ENCODE peak calls at places on chromosomes 12 and 14, in seven cellular contexts. One of them, this sample, is unnamed.
A peak's percentile ranks its signal among the peaks of the same experiment; 100 is the strongest.

GRCh38 chr12:12715459-12716150 is 1.6 kb upstream of the CDKN1B start:
- DNase-seq in sigmoid colon: no peak
- DNase-seq in endothelial cell of umbilical vein: peak; percentile 73
- DNase-seq in CD4-positive, CD25-positive, alpha-beta regulatory T cell: no peak
- DNase-seq in A549: no peak
- DNase-seq in CD8-positive, alpha-beta memory T cell: peak; percentile 24
- DNase-seq in psoas muscle: no peak
- DNase-seq in this sample: no peak

GRCh38 chr12:77847665-77848431 is 17.2 kb downstream of the NAV3 start:
- DNase-seq in sigmoid colon: no peak
- DNase-seq in CD8-positive, alpha-beta memory T cell: no peak
- DNase-seq in CD4-positive, CD25-positive, alpha-beta regulatory T cell: no peak
- DNase-seq in A549: no peak
- DNase-seq in psoas muscle: no peak
- DNase-seq in endothelial cell of umbilical vein: peak; percentile 90
- DNase-seq in this sample: no peak

GRCh38 chr12:120368789-120369475 is at the start of gene MSI1:
- DNase-seq in sigmoid colon: no peak
- DNase-seq in psoas muscle: no peak
- DNase-seq in CD4-positive, CD25-positive, alpha-beta regulatory T cell: no peak
- DNase-seq in endothelial cell of umbilical vein: no peak
- DNase-seq in CD8-positive, alpha-beta memory T cell: no peak
- DNase-seq in A549: no peak
- DNase-seq in this sample: no peak

GRCh38 chr12:116201908-116202307 is 75.6 kb downstream of the MED13L start:
- DNase-seq in CD8-positive, alpha-beta memory T cell: no peak
- DNase-seq in A549: no peak
- DNase-seq in CD4-positive, CD25-positive, alpha-beta regulatory T cell: no peak
- DNase-seq in psoas muscle: no peak
- DNase-seq in sigmoid colon: no peak
- DNase-seq in endothelial cell of umbilical vein: no peak
- DNase-seq in this sample: no peak

GRCh38 chr12:129819391-129819790 is 84.4 kb downstream of the TMEM132D start:
- DNase-seq in psoas muscle: no peak
- DNase-seq in A549: no peak
- DNase-seq in endothelial cell of umbilical vein: no peak
- DNase-seq in sigmoid colon: no peak
- DNase-seq in CD8-positive, alpha-beta memory T cell: no peak
- DNase-seq in CD4-positive, CD25-positive, alpha-beta regulatory T cell: no peak
- DNase-seq in this sample: no peak

GRCh38 chr14:92792885-92793284 is 1.2 kb upstream of the GOLGA5 start:
- DNase-seq in psoas muscle: no peak
- DNase-seq in endothelial cell of umbilical vein: no peak
- DNase-seq in sigmoid colon: no peak
- DNase-seq in A549: no peak
- DNase-seq in CD8-positive, alpha-beta memory T cell: no peak
- DNase-seq in CD4-positive, CD25-positive, alpha-beta regulatory T cell: no peak
- DNase-seq in this sample: no peak

GRCh38 chr14:102870246-102870645 is 52.2 kb upstream of the AMN start:
- DNase-seq in sigmoid colon: no peak
- DNase-seq in endothelial cell of umbilical vein: no peak
- DNase-seq in CD8-positive, alpha-beta memory T cell: no peak
- DNase-seq in A549: no peak
- DNase-seq in CD4-positive, CD25-positive, alpha-beta regulatory T cell: no peak
- DNase-seq in psoas muscle: no peak
- DNase-seq in this sample: no peak

GRCh38 chr12:82650627-82651337 is 35.9 kb upstream of the TMTC2 start:
- DNase-seq in sigmoid colon: no peak
- DNase-seq in CD8-positive, alpha-beta memory T cell: no peak
- DNase-seq in CD4-positive, CD25-positive, alpha-beta regulatory T cell: no peak
- DNase-seq in endothelial cell of umbilical vein: peak; percentile 69
- DNase-seq in A549: peak; percentile 40
- DNase-seq in psoas muscle: no peak
- DNase-seq in this sample: peak; percentile 74

GRCh38 chr12:10521555-10521954 is 15.9 kb downstream of the EIF2S3B start:
- DNase-seq in sigmoid colon: no peak
- DNase-seq in psoas muscle: no peak
- DNase-seq in A549: no peak
- DNase-seq in CD4-positive, CD25-positive, alpha-beta regulatory T cell: no peak
- DNase-seq in CD8-positive, alpha-beta memory T cell: no peak
- DNase-seq in endothelial cell of umbilical vein: no peak
- DNase-seq in this sample: no peak

GRCh38 chr14:85409496-85410210 is 120.3 kb upstream of the FLRT2 start:
- DNase-seq in CD8-positive, alpha-beta memory T cell: no peak
- DNase-seq in A549: no peak
- DNase-seq in endothelial cell of umbilical vein: peak; percentile 17
- DNase-seq in CD4-positive, CD25-positive, alpha-beta regulatory T cell: no peak
- DNase-seq in psoas muscle: no peak
- DNase-seq in sigmoid colon: no peak
- DNase-seq in this sample: no peak

GRCh38 chr12:127162902-127163301 is 1104.1 kb upstream of the TMEM132C start:
- DNase-seq in CD4-positive, CD25-positive, alpha-beta regulatory T cell: no peak
- DNase-seq in A549: no peak
- DNase-seq in sigmoid colon: no peak
- DNase-seq in CD8-positive, alpha-beta memory T cell: peak; percentile 53
- DNase-seq in endothelial cell of umbilical vein: no peak
- DNase-seq in psoas muscle: no peak
- DNase-seq in this sample: peak; percentile 4

GRCh38 chr14:49774111-49774510 is 6.2 kb downstream of the KLHDC2 start:
- DNase-seq in endothelial cell of umbilical vein: no peak
- DNase-seq in psoas muscle: no peak
- DNase-seq in A549: no peak
- DNase-seq in CD8-positive, alpha-beta memory T cell: no peak
- DNase-seq in sigmoid colon: no peak
- DNase-seq in CD4-positive, CD25-positive, alpha-beta regulatory T cell: no peak
- DNase-seq in this sample: no peak

GRCh38 chr12:86698581-86698980 is 442.4 kb upstream of the MGAT4C start:
- DNase-seq in sigmoid colon: no peak
- DNase-seq in CD8-positive, alpha-beta memory T cell: no peak
- DNase-seq in endothelial cell of umbilical vein: no peak
- DNase-seq in CD4-positive, CD25-positive, alpha-beta regulatory T cell: no peak
- DNase-seq in psoas muscle: no peak
- DNase-seq in A549: no peak
- DNase-seq in this sample: peak; percentile 76

GRCh38 chr12:101490286-101490920 is 15.3 kb downstream of the SPIC start:
- DNase-seq in CD8-positive, alpha-beta memory T cell: no peak
- DNase-seq in endothelial cell of umbilical vein: no peak
- DNase-seq in CD4-positive, CD25-positive, alpha-beta regulatory T cell: no peak
- DNase-seq in sigmoid colon: no peak
- DNase-seq in psoas muscle: no peak
- DNase-seq in A549: peak; percentile 9
- DNase-seq in this sample: peak; percentile 45

GRCh38 chr14:52833891-52834290 is 42.5 kb upstream of the GNPNAT1 start:
- DNase-seq in sigmoid colon: no peak
- DNase-seq in CD8-positive, alpha-beta memory T cell: no peak
- DNase-seq in CD4-positive, CD25-positive, alpha-beta regulatory T cell: no peak
- DNase-seq in psoas muscle: no peak
- DNase-seq in A549: no peak
- DNase-seq in endothelial cell of umbilical vein: no peak
- DNase-seq in this sample: peak; percentile 41

GRCh38 chr12:109458771-109459208 is 18.3 kb downstream of the KCTD10 start:
- DNase-seq in CD8-positive, alpha-beta memory T cell: no peak
- DNase-seq in sigmoid colon: no peak
- DNase-seq in psoas muscle: no peak
- DNase-seq in A549: no peak
- DNase-seq in endothelial cell of umbilical vein: peak; percentile 78
- DNase-seq in CD4-positive, CD25-positive, alpha-beta regulatory T cell: no peak
- DNase-seq in this sample: no peak

GRCh38 chr14:88562831-88563686 is at the start of gene ZC3H14:
- DNase-seq in sigmoid colon: peak; percentile 90
- DNase-seq in endothelial cell of umbilical vein: peak; percentile 93
- DNase-seq in A549: peak; percentile 82
- DNase-seq in psoas muscle: peak; percentile 92
- DNase-seq in CD4-positive, CD25-positive, alpha-beta regulatory T cell: peak; percentile 81
- DNase-seq in CD8-positive, alpha-beta memory T cell: peak; percentile 88
- DNase-seq in this sample: peak; percentile 94

GRCh38 chr12:6532927-6533652 is 1.2 kb upstream of the GAPDH start:
- DNase-seq in endothelial cell of umbilical vein: no peak
- DNase-seq in psoas muscle: peak; percentile 81
- DNase-seq in CD4-positive, CD25-positive, alpha-beta regulatory T cell: no peak
- DNase-seq in sigmoid colon: peak; percentile 86
- DNase-seq in CD8-positive, alpha-beta memory T cell: peak; percentile 15
- DNase-seq in A549: peak; percentile 66
- DNase-seq in this sample: peak; percentile 88

GRCh38 chr14:69573841-69574265 is 818 bp downstream of the CCDC177 start:
- DNase-seq in sigmoid colon: no peak
- DNase-seq in psoas muscle: no peak
- DNase-seq in CD4-positive, CD25-positive, alpha-beta regulatory T cell: no peak
- DNase-seq in endothelial cell of umbilical vein: no peak
- DNase-seq in CD8-positive, alpha-beta memory T cell: no peak
- DNase-seq in A549: no peak
- DNase-seq in this sample: peak; percentile 66

GRCh38 chr14:55780156-55780946 is 200.3 kb downstream of the KTN1 start:
- DNase-seq in endothelial cell of umbilical vein: peak; percentile 95
- DNase-seq in psoas muscle: peak; percentile 54
- DNase-seq in CD8-positive, alpha-beta memory T cell: no peak
- DNase-seq in A549: no peak
- DNase-seq in CD4-positive, CD25-positive, alpha-beta regulatory T cell: no peak
- DNase-seq in sigmoid colon: no peak
- DNase-seq in this sample: no peak

GRCh38 chr14:90815817-90816662 is at the start of gene TTC7B:
- DNase-seq in endothelial cell of umbilical vein: no peak
- DNase-seq in psoas muscle: peak; percentile 78
- DNase-seq in CD4-positive, CD25-positive, alpha-beta regulatory T cell: peak; percentile 7
- DNase-seq in A549: peak; percentile 83
- DNase-seq in CD8-positive, alpha-beta memory T cell: no peak
- DNase-seq in sigmoid colon: peak; percentile 73
- DNase-seq in this sample: peak; percentile 56

GRCh38 chr14:36619853-36620252 is 37.4 kb upstream of the NKX2-8 start:
- DNase-seq in sigmoid colon: no peak
- DNase-seq in psoas muscle: no peak
- DNase-seq in CD8-positive, alpha-beta memory T cell: no peak
- DNase-seq in CD4-positive, CD25-positive, alpha-beta regulatory T cell: no peak
- DNase-seq in endothelial cell of umbilical vein: no peak
- DNase-seq in A549: no peak
- DNase-seq in this sample: no peak

GRCh38 chr14:61147369-61147897 is 133.7 kb downstream of the TMEM30B start:
- DNase-seq in CD8-positive, alpha-beta memory T cell: no peak
- DNase-seq in psoas muscle: no peak
- DNase-seq in endothelial cell of umbilical vein: peak; percentile 60
- DNase-seq in sigmoid colon: no peak
- DNase-seq in A549: no peak
- DNase-seq in CD4-positive, CD25-positive, alpha-beta regulatory T cell: no peak
- DNase-seq in this sample: peak; percentile 83

GRCh38 chr12:62232143-62232729 is 28.0 kb upstream of the USP15 start:
- DNase-seq in psoas muscle: no peak
- DNase-seq in sigmoid colon: no peak
- DNase-seq in endothelial cell of umbilical vein: no peak
- DNase-seq in CD4-positive, CD25-positive, alpha-beta regulatory T cell: no peak
- DNase-seq in A549: no peak
- DNase-seq in CD8-positive, alpha-beta memory T cell: no peak
- DNase-seq in this sample: no peak

GRCh38 chr12:62230652-62231051 is 29.6 kb upstream of the USP15 start:
- DNase-seq in CD4-positive, CD25-positive, alpha-beta regulatory T cell: no peak
- DNase-seq in CD8-positive, alpha-beta memory T cell: no peak
- DNase-seq in A549: no peak
- DNase-seq in psoas muscle: no peak
- DNase-seq in endothelial cell of umbilical vein: no peak
- DNase-seq in sigmoid colon: no peak
- DNase-seq in this sample: no peak

GRCh38 chr12:62224601-62225000 is 35.6 kb upstream of the USP15 start:
- DNase-seq in sigmoid colon: no peak
- DNase-seq in CD8-positive, alpha-beta memory T cell: no peak
- DNase-seq in CD4-positive, CD25-positive, alpha-beta regulatory T cell: no peak
- DNase-seq in psoas muscle: no peak
- DNase-seq in A549: no peak
- DNase-seq in endothelial cell of umbilical vein: no peak
- DNase-seq in this sample: no peak

GRCh38 chr12:62221107-62221506 is 39.1 kb upstream of the USP15 start:
- DNase-seq in CD8-positive, alpha-beta memory T cell: no peak
- DNase-seq in sigmoid colon: no peak
- DNase-seq in endothelial cell of umbilical vein: no peak
- DNase-seq in CD4-positive, CD25-positive, alpha-beta regulatory T cell: no peak
- DNase-seq in psoas muscle: no peak
- DNase-seq in A549: no peak
- DNase-seq in this sample: no peak

GRCh38 chr12:62227091-62227490 is 33.1 kb upstream of the USP15 start:
- DNase-seq in psoas muscle: no peak
- DNase-seq in sigmoid colon: no peak
- DNase-seq in CD8-positive, alpha-beta memory T cell: no peak
- DNase-seq in A549: no peak
- DNase-seq in endothelial cell of umbilical vein: no peak
- DNase-seq in CD4-positive, CD25-positive, alpha-beta regulatory T cell: no peak
- DNase-seq in this sample: no peak
- H3K27ac ChIP-seq in psoas muscle: no peak overlapping the region
- H3K27ac ChIP-seq in sigmoid colon: no peak overlapping the region
- H3K27ac ChIP-seq in CD8-positive, alpha-beta memory T cell: no peak overlapping the region
- H3K27ac ChIP-seq in A549: no peak overlapping the region
- H3K27ac ChIP-seq in endothelial cell of umbilical vein: no peak overlapping the region
- H3K27ac ChIP-seq in CD4-positive, CD25-positive, alpha-beta regulatory T cell: no peak overlapping the region
- H3K27ac ChIP-seq in this sample: no peak overlapping the region

GRCh38 chr12:25056011-25056410 is 107.1 kb upstream of the BCAT1 start:
- DNase-seq in sigmoid colon: no peak
- DNase-seq in psoas muscle: no peak
- DNase-seq in CD4-positive, CD25-positive, alpha-beta regulatory T cell: no peak
- DNase-seq in endothelial cell of umbilical vein: no peak
- DNase-seq in CD8-positive, alpha-beta memory T cell: no peak
- DNase-seq in A549: no peak
- DNase-seq in this sample: no peak
- H3K4me1 ChIP-seq in sigmoid colon: no peaks in the 10 kb centered on the region
- H3K4me1 ChIP-seq in psoas muscle: no peaks in the 10 kb centered on the region
- H3K4me1 ChIP-seq in CD4-positive, CD25-positive, alpha-beta regulatory T cell: peaks cover 34% of the 10 kb centered on the region
- H3K4me1 ChIP-seq in endothelial cell of umbilical vein: no peaks in the 10 kb centered on the region
- H3K4me1 ChIP-seq in CD8-positive, alpha-beta memory T cell: peaks cover 49% of the 10 kb centered on the region
- H3K4me1 ChIP-seq in A549: no peaks in the 10 kb centered on the region
- H3K4me1 ChIP-seq in this sample: no peaks in the 10 kb centered on the region

DNA sequence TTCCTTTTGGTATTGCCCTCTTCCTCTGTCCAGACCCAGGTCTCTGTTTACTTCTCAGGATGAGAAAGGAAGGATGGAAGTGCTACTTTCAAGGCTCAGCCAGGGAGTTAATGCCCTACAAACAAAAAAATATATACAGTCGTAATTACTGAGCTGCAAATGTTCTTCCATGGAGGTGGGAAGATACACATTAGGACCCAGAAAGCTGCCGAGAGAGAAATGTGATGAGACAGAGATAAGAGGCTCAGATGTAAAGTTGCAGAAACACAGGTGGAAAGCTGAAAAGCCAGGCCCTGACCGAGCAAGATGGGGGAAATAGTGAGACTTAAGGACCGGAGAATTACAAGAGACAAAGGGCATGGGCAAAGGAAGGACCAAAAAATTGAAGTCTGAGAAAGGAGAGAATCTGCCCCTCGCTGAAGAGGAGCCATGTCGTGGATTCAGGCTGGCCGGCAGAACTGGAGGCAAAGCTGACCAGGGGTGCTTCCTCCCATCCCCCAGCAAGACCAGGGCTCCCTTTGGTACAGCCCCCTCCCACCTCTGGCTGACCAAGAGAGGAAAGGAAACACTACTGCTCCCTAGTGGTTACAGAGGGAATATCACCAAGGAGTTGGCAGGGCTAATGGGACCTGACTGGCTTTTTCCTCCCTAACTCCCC is 12.2 kb downstream of the ZFHX2 start:
- DNase-seq in CD4-positive, CD25-positive, alpha-beta regulatory T cell: no peak
- DNase-seq in sigmoid colon: no peak
- DNase-seq in A549: peak; percentile 61
- DNase-seq in endothelial cell of umbilical vein: peak; percentile 45
- DNase-seq in CD8-positive, alpha-beta memory T cell: peak; percentile 23
- DNase-seq in psoas muscle: no peak
- DNase-seq in this sample: peak; percentile 59
- H3K27ac ChIP-seq in CD4-positive, CD25-positive, alpha-beta regulatory T cell: no peak overlapping the region
- H3K27ac ChIP-seq in sigmoid colon: no peak overlapping the region
- H3K27ac ChIP-seq in A549: no peak overlapping the region
- H3K27ac ChIP-seq in endothelial cell of umbilical vein: no peak overlapping the region
- H3K27ac ChIP-seq in CD8-positive, alpha-beta memory T cell: no peak overlapping the region
- H3K27ac ChIP-seq in psoas muscle: no peak overlapping the region
- H3K27ac ChIP-seq in this sample: no peak overlapping the region

GRCh38 chr12:2553388-2554126 is 241.2 kb upstream of the FKBP4 start:
- DNase-seq in CD8-positive, alpha-beta memory T cell: no peak
- DNase-seq in sigmoid colon: no peak
- DNase-seq in psoas muscle: no peak
- DNase-seq in CD4-positive, CD25-positive, alpha-beta regulatory T cell: no peak
- DNase-seq in A549: no peak
- DNase-seq in endothelial cell of umbilical vein: no peak
- DNase-seq in this sample: peak; percentile 63
- H3K4me1 ChIP-seq in CD8-positive, alpha-beta memory T cell: no peaks in the 10 kb centered on the region
- H3K4me1 ChIP-seq in sigmoid colon: no peaks in the 10 kb centered on the region
- H3K4me1 ChIP-seq in psoas muscle: no peaks in the 10 kb centered on the region
- H3K4me1 ChIP-seq in CD4-positive, CD25-positive, alpha-beta regulatory T cell: no peaks in the 10 kb centered on the region
- H3K4me1 ChIP-seq in A549: no peaks in the 10 kb centered on the region
- H3K4me1 ChIP-seq in endothelial cell of umbilical vein: no peaks in the 10 kb centered on the region
- H3K4me1 ChIP-seq in this sample: peaks cover 3% of the 10 kb centered on the region